ENCODE peak calls at places on chromosomes 6 and 20, in eight cellular contexts. Z, Q, U, C, M, P, K and H are unnamed samples.

GRCh38 chr6:139060332-139060731 is 31.8 kb downstream of the ABRACL start:
- DNase-seq in Z (no peak), Q (peak; percentile 36), U (no peak), C (no peak), M (no peak), P (no peak), K (no peak), H (no peak)

GRCh38 chr6:150492941-150493340 is 106.7 kb upstream of the PLEKHG1 start:
- DNase-seq in Z (no peak), Q (no peak), U (no peak), C (no peak), M (no peak), P (no peak), K (no peak), H (no peak)

GRCh38 chr6:111806561-111807497 is 66.4 kb downstream of the FYN start:
- DNase-seq in Z (no peak), Q (no peak), U (no peak), C (no peak), M (no peak), P (no peak), K (no peak), H (no peak)

GRCh38 chr20:35187584-35188190 is 15.8 kb downstream of the PROCR start:
- DNase-seq in Z (no peak), Q (peak; percentile 29), U (no peak), C (no peak), M (no peak), P (no peak), K (no peak), H (no peak)

GRCh38 chr6:70874181-70874913 is 82.5 kb downstream of the B3GAT2 start:
- DNase-seq in Z (no peak), Q (no peak), U (no peak), C (no peak), M (no peak), P (no peak), K (no peak), H (no peak)

GRCh38 chr6:37862992-37863391 is 43.5 kb downstream of the ZFAND3 start:
- DNase-seq in Z (no peak), Q (no peak), U (no peak), C (no peak), M (no peak), P (no peak), K (no peak), H (no peak)

GRCh38 chr6:148175511-148176188 is 167.0 kb upstream of the SASH1 start:
- DNase-seq in Z (no peak), Q (no peak), U (no peak), C (no peak), M (no peak), P (no peak), K (no peak), H (no peak)

GRCh38 chr6:170173416-170173990 is 117.4 kb downstream of the DLL1 start:
- DNase-seq in Z (no peak), Q (no peak), U (no peak), C (no peak), M (no peak), P (no peak), K (peak; percentile 36), H (no peak)

GRCh38 chr20:58701431-58702160 is 9.0 kb downstream of the NPEPL1 start:
- DNase-seq in Z (no peak), Q (no peak), U (peak; percentile 79), C (no peak), M (no peak), P (no peak), K (peak; percentile 37), H (no peak)

GRCh38 chr20:25504366-25505135 is 80.8 kb downstream of the NINL start:
- DNase-seq in Z (no peak), Q (no peak), U (no peak), C (no peak), M (no peak), P (no peak), K (no peak), H (no peak)

GRCh38 chr20:20759132-20759531 is 46.7 kb upstream of the RALGAPA2 start:
- DNase-seq in Z (no peak), Q (no peak), U (no peak), C (no peak), M (no peak), P (no peak), K (no peak), H (no peak)

GRCh38 chr6:156398371-156398770 is 378.8 kb upstream of the ARID1B start:
- DNase-seq in Z (no peak), Q (no peak), U (no peak), C (no peak), M (no peak), P (no peak), K (no peak), H (no peak)

GRCh38 chr6:143607959-143608358 is 69.8 kb upstream of the PHACTR2 start:
- DNase-seq in Z (no peak), Q (no peak), U (no peak), C (no peak), M (no peak), P (no peak), K (no peak), H (no peak)

GRCh38 chr6:74755748-74756147 is 450.1 kb downstream of the COL12A1 start:
- DNase-seq in Z (no peak), Q (no peak), U (no peak), C (no peak), M (no peak), P (no peak), K (no peak), H (no peak)

GRCh38 chr6:20208687-20209378 is 3.4 kb downstream of the MBOAT1 start:
- DNase-seq in Z (no peak), Q (no peak), U (no peak), C (no peak), M (no peak), P (no peak), K (no peak), H (no peak)

GRCh38 chr6:17845598-17845997 is 138.9 kb upstream of the NUP153 start:
- DNase-seq in Z (no peak), Q (no peak), U (no peak), C (no peak), M (no peak), P (no peak), K (peak; percentile 7), H (no peak)

GRCh38 chr6:73565767-73566485 is 45.1 kb upstream of the EEF1A1 start:
- DNase-seq in Z (no peak), Q (no peak), U (no peak), C (no peak), M (no peak), P (no peak), K (peak; percentile 82), H (no peak)

GRCh38 chr6:144957236-144957937 is 672.3 kb downstream of the UTRN start:
- DNase-seq in Z (no peak), Q (no peak), U (no peak), C (no peak), M (no peak), P (no peak), K (no peak), H (no peak)

GRCh38 chr6:113734886-113735481 is 122.2 kb upstream of the MARCKS start:
- DNase-seq in Z (no peak), Q (no peak), U (no peak), C (no peak), M (no peak), P (no peak), K (no peak), H (no peak)

GRCh38 chr20:3875378-3875974 is 13.7 kb upstream of the PANK2 start:
- DNase-seq in Z (no peak), Q (no peak), U (no peak), C (no peak), M (no peak), P (peak; percentile 11), K (no peak), H (no peak)

GRCh38 chr20:51363813-51364212 is 178.7 kb downstream of the NFATC2 start:
- DNase-seq in Z (no peak), Q (no peak), U (no peak), C (no peak), M (no peak), P (no peak), K (no peak), H (no peak)

GRCh38 chr6:7546383-7546782 is 4.9 kb downstream of the DSP start:
- DNase-seq in Z (no peak), Q (no peak), U (no peak), C (no peak), M (no peak), P (no peak), K (no peak), H (no peak)

GRCh38 chr20:9255171-9255570 is 186.3 kb downstream of the PLCB4 start:
- DNase-seq in Z (no peak), Q (no peak), U (no peak), C (no peak), M (no peak), P (no peak), K (no peak), H (no peak)

GRCh38 chr6:144543006-144543871 is 258.1 kb downstream of the UTRN start:
- DNase-seq in Z (no peak), Q (no peak), U (no peak), C (no peak), M (peak; percentile 5), P (no peak), K (peak; percentile 45), H (no peak)

GRCh38 chr6:1625926-1626413 is 16.3 kb downstream of the FOXC1 start:
- DNase-seq in Z (no peak), Q (no peak), U (no peak), C (no peak), M (no peak), P (no peak), K (no peak), H (no peak)

GRCh38 chr20:62707981-62708521 is 585 bp upstream of the NTSR1 start:
- DNase-seq in Z (no peak), Q (no peak), U (peak; percentile 73), C (no peak), M (no peak), P (peak; percentile 50), K (peak; percentile 91), H (no peak)
- TF ChIP-seq CTCF in Z (no peak), Q (peak; percentile 29), U (peak; percentile 43), C (no peak), M (peak; percentile 68), P (peak; percentile 59), K (peak; percentile 76), H (peak; percentile 48)

GRCh38 chr6:104789770-104790190 is 69.9 kb downstream of the HACE1 start:
- DNase-seq in Z (no peak), Q (peak; percentile 10), U (no peak), C (peak; percentile 19), M (peak; percentile 22), P (no peak), K (no peak), H (peak; percentile 16)
- TF ChIP-seq CTCF in Z (no peak), Q (peak; percentile 25), U (peak; percentile 77), C (peak; percentile 22), M (peak; percentile 63), P (peak; percentile 22), K (peak; percentile 61), H (peak; percentile 36)

GRCh38 chr20:52945862-52946522 is 26.2 kb upstream of the TSHZ2 start:
- DNase-seq in Z (no peak), Q (no peak), U (no peak), C (no peak), M (no peak), P (no peak), K (no peak), H (no peak)
- TF ChIP-seq CTCF in Z (no peak), Q (no peak), U (no peak), C (no peak), M (no peak), P (no peak), K (no peak), H (no peak)

DNA sequence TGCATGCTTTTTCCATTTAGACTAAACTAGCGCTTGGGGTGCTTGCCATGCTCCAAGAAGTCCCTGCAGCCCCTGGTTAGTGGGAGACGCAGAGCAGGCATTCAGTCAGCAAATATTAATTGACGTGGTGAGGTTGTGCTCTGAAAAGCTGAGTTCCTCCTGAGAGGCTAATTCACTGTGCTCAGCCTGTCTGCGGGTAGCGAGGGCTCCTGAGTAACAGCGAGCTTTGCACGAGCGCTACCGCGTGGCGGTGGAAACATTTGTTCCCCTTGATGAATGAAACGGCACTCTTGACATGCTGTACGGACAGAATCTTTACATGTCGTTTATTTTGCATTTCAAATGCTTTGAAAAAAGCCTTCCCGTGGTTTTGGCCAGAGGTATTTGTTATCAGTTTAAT is 170.6 kb upstream of the AGPAT4 start:
- DNase-seq in Z (no peak), Q (no peak), U (no peak), C (no peak), M (no peak), P (no peak), K (peak; percentile 71), H (no peak)
- TF ChIP-seq CTCF in Z (no peak), Q (peak; percentile 37), U (peak; percentile 61), C (no peak), M (no peak), P (no peak), K (peak; percentile 50), H (peak; percentile 10)